ENCODE peak calls at places on chromosomes 6 and 20, in four cellular contexts. J is neural progenitor cell, U is fibroblast of lung, G is IMR-90. H is an unnamed sample.

GRCh38 chr6:165766457-165766856 is 103.4 kb upstream of the PDE10A start:
- DNase-seq in G (peak; percentile 59), J (no peak), U (peak; percentile 27), H (no peak)

GRCh38 chr6:85569323-85569722 is 24.3 kb downstream of the SNX14 start:
- DNase-seq in U (peak; percentile 57), J (no peak), G (peak; percentile 73), H (no peak)

GRCh38 chr20:35954907-35955251 is 577 bp upstream of the SCAND1 start:
- DNase-seq in G (peak; percentile 43), U (peak; percentile 35), J (no peak), H (no peak)

GRCh38 chr6:125787791-125788190 is 3.0 kb upstream of the NCOA7 start:
- DNase-seq in U (peak; percentile 29), J (no peak), G (peak; percentile 54), H (no peak)

GRCh38 chr20:15951711-15952110 is 621.5 kb downstream of the KIF16B start:
- DNase-seq in G (no peak), U (no peak), J (no peak), H (no peak)

GRCh38 chr6:81169166-81169565 is 583.3 kb downstream of the TENT5A start:
- DNase-seq in J (no peak), G (no peak), U (peak; percentile 81), H (no peak)

GRCh38 chr6:110035321-110035720 is 57.2 kb downstream of the GPR6 start:
- DNase-seq in G (no peak), U (no peak), J (no peak), H (no peak)

GRCh38 chr6:30007132-30007764 is 53.8 kb upstream of the POLR1H start:
- DNase-seq in G (no peak), J (peak; percentile 63), U (no peak), H (peak; percentile 85)

GRCh38 chr6:4575724-4576123 is 200.5 kb upstream of the CDYL start:
- DNase-seq in G (peak; percentile 24), J (peak; percentile 21), U (peak; percentile 64), H (no peak)

GRCh38 chr6:131819507-131820228 is 11.8 kb downstream of the ENPP1 start:
- DNase-seq in G (peak; percentile 94), U (peak; percentile 96), J (no peak), H (no peak)

GRCh38 chr20:58650181-58650775 is 805 bp upstream of the STX16 start:
- DNase-seq in U (peak; percentile 24), J (peak; percentile 55), G (no peak), H (peak; percentile 44)

GRCh38 chr20:57414867-57415592 is 23.8 kb downstream of the RBM38 start:
- DNase-seq in G (peak; percentile 28), U (no peak), J (no peak), H (no peak)

GRCh38 chr6:54493138-54493537 is 184.9 kb downstream of the TINAG start:
- DNase-seq in G (peak; percentile 86), J (no peak), U (peak; percentile 80), H (no peak)

GRCh38 chr6:26187981-26188635 is 100.9 kb downstream of the HFE start:
- DNase-seq in U (peak; percentile 44), G (peak; percentile 43), J (peak; percentile 52), H (no peak)

GRCh38 chr6:52416629-52417151 is 3.5 kb upstream of the EFHC1 start:
- DNase-seq in U (peak; percentile 66), G (peak; percentile 73), J (peak; percentile 56), H (no peak)

GRCh38 chr6:150749091-150749670 is 116.3 kb upstream of the MTHFD1L start:
- DNase-seq in G (no peak), U (no peak), J (no peak), H (no peak)

DNA sequence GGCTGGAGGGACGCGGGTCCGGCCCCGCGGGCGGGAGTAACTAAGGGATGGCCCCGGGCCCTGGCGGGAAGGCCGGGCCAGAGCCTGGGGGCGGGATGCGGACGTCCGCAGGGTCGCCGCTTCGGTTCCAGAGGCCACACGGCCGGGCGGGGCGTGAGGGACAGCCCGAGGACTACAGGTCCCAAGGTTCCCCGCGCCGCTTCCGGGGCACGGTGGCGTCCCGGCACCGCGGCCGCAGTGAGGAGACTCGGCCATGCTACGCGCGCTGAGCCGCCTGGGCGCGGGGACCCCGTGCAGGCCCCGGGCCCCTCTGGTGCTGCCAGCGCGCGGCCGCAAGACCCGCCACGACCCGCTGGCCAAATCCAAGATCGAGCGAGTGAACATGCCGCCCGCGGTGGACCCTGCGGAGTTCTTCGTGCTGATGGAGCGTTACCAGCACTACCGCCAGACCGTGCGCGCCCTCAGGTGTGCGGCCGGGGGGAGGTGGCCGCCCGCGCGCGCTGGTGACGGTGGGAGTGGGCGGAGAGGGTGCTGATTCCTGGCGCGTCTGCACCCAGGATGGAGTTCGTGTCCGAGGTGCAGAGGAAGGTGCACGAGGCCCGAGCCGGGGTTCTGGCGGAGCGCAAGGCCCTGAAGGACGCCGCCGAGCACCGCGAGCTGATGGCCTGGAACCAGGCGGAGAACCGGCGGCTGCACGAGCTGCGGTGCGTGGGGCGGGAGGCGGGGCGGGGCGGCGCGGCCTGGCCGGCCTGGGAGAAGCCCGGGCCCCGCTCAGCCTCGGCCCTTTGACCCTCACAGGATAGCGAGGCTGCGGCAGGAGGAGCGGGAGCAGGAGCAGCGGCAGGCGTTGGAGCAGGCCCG is at the start of gene MRPS26:
- DNase-seq in J (peak; percentile 97), G (peak; percentile 81), U (peak; percentile 85), H (peak; percentile 90)
- H2AFZ ChIP-seq in J (peak within 1 kb of the TSS; percentile 95), G (peak within 1 kb of the TSS; percentile 100), U (peak within 1 kb of the TSS; percentile 75), H (no peak within 1 kb of the TSS)

DNA sequence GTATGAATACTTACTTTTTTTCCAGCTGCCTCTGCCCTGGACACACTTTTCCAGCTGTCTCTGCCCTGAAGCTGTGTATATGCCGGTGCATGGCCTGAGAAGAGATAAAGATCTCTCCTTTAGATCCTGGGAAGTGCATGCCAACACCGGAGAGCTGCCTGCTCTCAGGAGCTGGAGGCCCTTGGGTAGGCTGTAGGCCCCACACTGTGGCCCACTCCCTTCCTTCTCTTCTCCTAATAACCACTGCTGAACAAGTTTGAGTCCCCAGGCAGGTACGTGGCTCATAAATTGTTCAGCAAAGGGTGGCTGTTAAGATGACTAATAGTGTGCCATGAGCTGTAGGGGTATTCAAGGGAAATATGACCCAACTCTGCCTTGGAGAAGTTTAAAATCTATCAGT is 102.5 kb downstream of the CD24 start:
- DNase-seq in U (peak; percentile 20), J (no peak), G (no peak), H (no peak)
- H2AFZ ChIP-seq in U (no peak overlapping the region), J (no peak overlapping the region), G (no peak overlapping the region), H (no peak overlapping the region)

GRCh38 chr6:42502127-42502526 is 50.4 kb upstream of the TRERF1 start:
- DNase-seq in U (no peak), J (no peak), G (no peak), H (no peak)
- H2AFZ ChIP-seq in U (no peak overlapping the region), J (no peak overlapping the region), G (no peak overlapping the region), H (no peak overlapping the region)

GRCh38 chr20:13991311-13991710 is 897 bp upstream of the SEL1L2 start:
- DNase-seq in U (no peak), J (peak; percentile 18), G (no peak), H (no peak)

GRCh38 chr20:13995086-13995665 is at the start of gene MACROD2:
- DNase-seq in J (peak; percentile 98), G (peak; percentile 16), U (peak; percentile 78), H (peak; percentile 99)

GRCh38 chr20:13990465-13990864 is at the start of gene SEL1L2:
- DNase-seq in U (no peak), G (no peak), J (peak; percentile 93), H (peak; percentile 84)

GRCh38 chr20:13995841-13996240 is 525 bp downstream of the MACROD2 start:
- DNase-seq in U (no peak), J (peak; percentile 74), G (no peak), H (peak; percentile 48)

DNA sequence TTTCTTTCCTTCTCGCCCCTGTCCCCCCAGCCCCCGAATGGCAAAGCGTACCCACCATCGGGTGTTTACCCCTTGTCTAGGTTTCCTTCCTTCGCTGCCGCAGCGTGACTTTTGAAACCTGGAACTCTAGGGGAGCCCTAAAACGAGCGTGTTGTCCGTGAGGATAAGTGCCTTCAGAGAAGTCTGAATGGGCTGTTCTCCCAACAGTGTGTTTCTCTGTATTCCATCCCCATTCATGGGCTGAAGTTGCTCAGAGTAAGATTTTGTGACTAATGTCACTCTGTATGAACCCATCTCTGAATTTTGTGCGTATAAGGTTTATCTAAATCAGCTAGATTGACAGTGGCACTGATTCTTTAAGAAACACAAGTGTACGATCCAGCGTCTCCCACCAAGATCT is 949 bp downstream of the MACROD2 start:
- DNase-seq in J (no peak), G (no peak), U (no peak), H (no peak)
- H2AFZ ChIP-seq in J (peak overlapping the region; percentile 78), G (no peak overlapping the region), U (peak overlapping the region; percentile 74), H (no peak overlapping the region)

DNA sequence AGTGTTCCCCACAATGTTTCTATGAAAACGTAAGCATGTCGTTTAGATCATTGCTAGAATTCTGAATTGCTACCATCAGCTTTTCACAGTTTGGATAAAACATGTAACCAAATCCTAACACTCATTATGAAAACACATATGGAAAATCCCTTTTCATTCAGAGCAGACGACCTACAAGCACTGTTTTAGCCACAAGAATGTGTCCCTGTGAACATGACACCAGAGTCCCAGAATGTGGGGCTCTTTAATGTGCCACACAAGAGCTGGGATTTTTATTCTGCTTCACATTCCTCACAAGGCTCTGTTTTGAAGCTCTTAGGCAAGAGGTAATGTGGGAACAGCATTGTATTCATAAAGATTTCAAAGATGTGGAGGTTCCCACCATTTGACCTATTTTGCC is 141.1 kb upstream of the CITED2 start:
- DNase-seq in G (peak; percentile 51), J (no peak), U (peak; percentile 59), H (no peak)
- H2AFZ ChIP-seq in G (no peak overlapping the region), J (no peak overlapping the region), U (no peak overlapping the region), H (no peak overlapping the region)

GRCh38 chr6:127547909-127548649 is 28.9 kb upstream of the C6orf58 start:
- DNase-seq in J (no peak), G (peak; percentile 17), U (no peak), H (no peak)
- H2AFZ ChIP-seq in J (no peak overlapping the region), G (no peak overlapping the region), U (no peak overlapping the region), H (no peak overlapping the region)

H was measured in H9.